ENCODE peak calls at places on chromosomes 5 and 9, in seven cellular contexts. X, N, I, T, Z, B and C are unnamed samples. For H3K4me1, the result is how much of the 10 kb centered on the place peaks cover.

GRCh38 chr9:91433180-91433579 is 9.5 kb upstream of the NFIL3 start:
- DNase-seq in T (peak), N (peak), X (peak), Z (peak), I (no peak), B (peak), C (peak)

GRCh38 chr9:70435948-70436347 is 21.5 kb upstream of the KLF9 start:
- DNase-seq in Z (peak), N (no peak), X (no peak), B (peak), T (peak), I (no peak), C (no peak)

GRCh38 chr5:129001831-129002626 is 36.7 kb downstream of the SLC27A6 start:
- DNase-seq in Z (no peak), I (no peak), T (no peak), N (no peak), B (no peak), X (no peak), C (no peak)

GRCh38 chr5:150419630-150420270 is 7.0 kb upstream of the CD74 start:
- DNase-seq in N (no peak), B (no peak), I (no peak), T (no peak), X (no peak), Z (no peak), C (no peak)

GRCh38 chr9:102845847-102846246 is 149.3 kb upstream of the CYLC2 start:
- DNase-seq in N (no peak), I (no peak), T (no peak), Z (no peak), B (no peak), X (no peak), C (no peak)

GRCh38 chr5:35668794-35669193 is 51.1 kb downstream of the SPEF2 start:
- DNase-seq in I (no peak), B (no peak), N (no peak), X (no peak), T (no peak), Z (no peak), C (no peak)

GRCh38 chr9:85610074-85610855 is 131.5 kb downstream of the AGTPBP1 start:
- DNase-seq in X (peak), T (peak), Z (peak), N (peak), I (no peak), B (peak), C (peak)

GRCh38 chr9:3929345-3930150 is 370.3 kb downstream of the GLIS3 start:
- DNase-seq in I (no peak), B (no peak), X (no peak), N (no peak), Z (no peak), T (no peak), C (no peak)

GRCh38 chr5:151829370-151829769 is 57.6 kb downstream of the G3BP1 start:
- DNase-seq in T (no peak), Z (no peak), X (no peak), N (no peak), I (no peak), B (no peak), C (no peak)

GRCh38 chr9:85658716-85659115 is 83.0 kb downstream of the AGTPBP1 start:
- DNase-seq in I (no peak), B (no peak), N (no peak), Z (no peak), T (no peak), X (no peak), C (no peak)

GRCh38 chr9:68678430-68678829 is 26.6 kb upstream of the PIP5K1B start:
- DNase-seq in X (peak), Z (no peak), N (no peak), I (no peak), T (peak), B (peak), C (no peak)

GRCh38 chr5:13478831-13479465 is 465.5 kb downstream of the DNAH5 start:
- DNase-seq in N (peak), Z (peak), B (peak), I (no peak), T (peak), X (peak), C (peak)

GRCh38 chr9:86115886-86116285 is 16.5 kb upstream of the GOLM1 start:
- DNase-seq in Z (no peak), B (no peak), N (no peak), X (no peak), T (no peak), I (no peak), C (no peak)

GRCh38 chr9:37034320-37034937 is 361 bp upstream of the PAX5 start:
- DNase-seq in X (no peak), T (peak), B (no peak), I (no peak), N (no peak), Z (no peak), C (no peak)

GRCh38 chr5:98602534-98603112 is 170.8 kb upstream of the RGMB start:
- DNase-seq in X (no peak), I (no peak), Z (no peak), N (no peak), B (no peak), T (no peak), C (no peak)

GRCh38 chr9:98811051-98811650 is 3.7 kb downstream of the GALNT12 start:
- DNase-seq in T (no peak), N (no peak), B (peak), I (no peak), X (no peak), Z (no peak), C (no peak)

GRCh38 chr5:28850320-28850921 is 1812.0 kb upstream of the CDH9 start:
- DNase-seq in N (no peak), Z (no peak), I (no peak), X (no peak), B (no peak), T (no peak), C (no peak)

GRCh38 chr9:37859043-37859442 is 44.9 kb downstream of the SLC25A51 start:
- DNase-seq in X (no peak), I (no peak), N (peak), T (no peak), Z (no peak), B (peak), C (no peak)

GRCh38 chr9:15357050-15357653 is 50.1 kb upstream of the TTC39B start:
- DNase-seq in X (peak), Z (no peak), I (no peak), N (no peak), B (no peak), T (peak), C (no peak)

GRCh38 chr5:74994791-74995190 is 57.6 kb downstream of the GCNT4 start:
- DNase-seq in I (no peak), N (no peak), Z (no peak), B (no peak), T (no peak), X (no peak), C (no peak)

GRCh38 chr5:127028822-127029457 is 1.4 kb downstream of the MARCHF3 start:
- DNase-seq in X (peak), I (no peak), N (no peak), T (peak), B (peak), Z (no peak), C (no peak)

DNA sequence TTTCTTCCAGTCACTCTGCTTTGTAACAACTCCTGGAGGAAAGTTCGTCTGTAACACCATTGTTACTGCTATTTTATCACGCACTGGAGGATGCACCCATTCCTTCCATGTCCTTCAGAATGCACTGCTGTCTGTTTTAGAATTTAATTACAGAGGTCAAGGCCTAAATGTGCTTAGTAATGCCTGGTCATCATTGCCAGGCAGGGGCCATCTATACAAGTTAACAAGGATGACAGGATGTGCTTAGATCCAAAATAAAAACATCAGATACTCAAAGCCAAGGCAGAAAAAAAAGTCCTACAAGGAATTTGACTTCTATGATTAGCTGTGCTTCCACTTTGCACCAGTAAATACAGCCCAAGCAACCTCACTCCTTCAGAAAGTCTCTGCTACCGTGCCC is 371.4 kb downstream of the SEMA5A start:
- DNase-seq in I (no peak), T (no peak), X (no peak), Z (no peak), N (no peak), B (no peak), C (no peak)
- H3K4me3 ChIP-seq in I (no peak), T (no peak), X (no peak), Z (no peak), N (no peak), B (no peak), C (no peak)

GRCh38 chr9:115849679-115850412 is 303.7 kb upstream of the PAPPA start:
- DNase-seq in Z (no peak), X (no peak), N (no peak), I (no peak), T (no peak), B (peak), C (no peak)
- TF ChIP-seq CTCF in Z (no peak), X (no peak), N (no peak), I (no peak), T (no peak), B (no peak), C (no peak)

GRCh38 chr5:140550147-140551079 is 3.0 kb downstream of the EIF4EBP3 start:
- DNase-seq in Z (no peak), X (no peak), I (no peak), B (no peak), N (no peak), T (no peak), C (no peak)
- H3K4me1 ChIP-seq in Z (under half), X (under half), I (under half), B (under half), N (under half), T (under half), C (under half)

DNA sequence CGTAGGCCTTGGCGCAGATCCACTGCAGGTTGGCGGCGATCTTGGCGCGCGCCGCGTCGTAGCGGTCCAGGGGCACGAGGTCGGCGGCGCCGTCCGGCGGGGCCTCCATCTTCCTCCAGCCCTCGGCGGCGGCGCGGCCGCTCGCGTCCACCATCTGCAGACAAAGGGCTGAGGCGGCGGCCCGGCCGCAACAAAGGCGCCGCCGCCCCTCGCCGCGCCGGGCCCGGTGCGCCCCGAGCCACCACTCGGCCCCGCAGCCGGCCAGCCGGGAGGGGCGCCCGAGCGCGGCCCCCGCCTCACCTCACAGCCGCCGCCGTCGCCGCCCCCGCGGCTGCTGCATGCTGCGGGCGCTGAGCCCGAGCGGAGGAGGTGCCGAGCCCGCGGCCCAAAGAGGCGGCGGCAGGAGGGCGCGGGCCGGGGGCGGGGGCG is 326 bp downstream of the CAMSAP1 start:
- DNase-seq in N (no peak), T (no peak), Z (no peak), B (peak), X (no peak), I (no peak), C (no peak)
- H3K4me3 ChIP-seq in N (peak), T (peak), Z (no peak), B (peak), X (peak), I (peak), C (peak)

GRCh38 chr5:59640411-59640810 is 253.1 kb downstream of the PDE4D start:
- DNase-seq in Z (peak), N (no peak), X (no peak), T (peak), B (no peak), I (no peak), C (no peak)

GRCh38 chr5:59637878-59638580 is 255.5 kb downstream of the PDE4D start:
- DNase-seq in Z (no peak), I (no peak), X (no peak), T (no peak), B (no peak), N (no peak), C (no peak)
- TF ChIP-seq CTCF in Z (no peak), I (no peak), X (no peak), T (no peak), B (no peak), N (no peak), C (no peak)